ENCODE peak calls at places on chromosome 16, in nine cellular contexts. G, H, K, A, Y, M, V, W and O are unnamed samples.

GRCh38 chr16:4365615-4366014 is 6.0 kb upstream of the VASN start:
- DNase-seq in G (no peak), H (no peak), K (no peak), A (no peak), Y (no peak), M (no peak), V (no peak), W (no peak), O (no peak)

GRCh38 chr16:80519189-80519588 is 21.6 kb upstream of the DYNLRB2 start:
- DNase-seq in G (no peak), H (no peak), K (no peak), A (no peak), Y (no peak), M (no peak), V (no peak), W (no peak), O (no peak)

GRCh38 chr16:46620265-46621005 is 744 bp downstream of the SHCBP1 start:
- DNase-seq in G (no peak), H (no peak), K (peak; percentile 18), A (no peak), Y (no peak), M (no peak), V (no peak), W (no peak), O (peak; percentile 18)

GRCh38 chr16:81940781-81941560 is 70.3 kb downstream of the SDR42E1 start:
- DNase-seq in G (no peak), H (peak; percentile 45), K (peak; percentile 60), A (no peak), Y (no peak), M (no peak), V (peak; percentile 25), W (no peak), O (peak; percentile 55)

GRCh38 chr16:31141489-31142108 is 6.1 kb upstream of the PRSS8 start:
- DNase-seq in G (no peak), H (peak; percentile 41), K (no peak), A (no peak), Y (no peak), M (no peak), V (no peak), W (no peak), O (no peak)

GRCh38 chr16:81495321-81496234 is 51.0 kb downstream of the CMIP start:
- DNase-seq in G (no peak), H (no peak), K (no peak), A (no peak), Y (no peak), M (no peak), V (no peak), W (no peak), O (no peak)

GRCh38 chr16:49377196-49377755 is 3.7 kb downstream of the C16orf78 start:
- DNase-seq in G (no peak), H (no peak), K (no peak), A (no peak), Y (no peak), M (no peak), V (no peak), W (no peak), O (no peak)

GRCh38 chr16:67444259-67445125 is 13.6 kb downstream of the HSD11B2 start:
- DNase-seq in G (no peak), H (no peak), K (no peak), A (no peak), Y (no peak), M (no peak), V (no peak), W (no peak), O (no peak)